ENCODE peak calls at places on chromosomes 4 and X, in seven cellular contexts. D is spleen; C is thoracic aorta; X is testis; L is A549; O is tibial nerve; N is CD8-positive, alpha-beta memory T cell. M is an unnamed sample. For H3K4me1, the result is how much of the 10 kb centered on the place peaks cover.

GRCh38 chr4:142959156-142959555 is 113.1 kb upstream of the INPP4B start:
- DNase-seq in D (no peak), C (no peak), X (no peak), L (no peak), O (no peak), N (no peak), M (no peak)

GRCh38 chr4:101089168-101089567 is 258.2 kb downstream of the PPP3CA start:
- DNase-seq in D (no peak), C (no peak), X (no peak), L (no peak), O (no peak), N (no peak), M (peak)

GRCh38 chrX:12721042-12721441 is 70.2 kb upstream of the PRPS2 start:
- DNase-seq in D (no peak), C (no peak), X (no peak), L (no peak), O (no peak), N (no peak), M (no peak)

GRCh38 chrX:44143061-44143602 is 169.9 kb upstream of the NDP start:
- DNase-seq in D (no peak), C (no peak), X (no peak), L (no peak), O (no peak), N (no peak), M (no peak)

GRCh38 chr4:52873861-52874343 is 11.8 kb downstream of the RASL11B start:
- DNase-seq in D (no peak), C (no peak), X (no peak), L (no peak), O (no peak), N (no peak), M (no peak)

GRCh38 chr4:82599336-82599735 is 37.5 kb upstream of the TMEM150C start:
- DNase-seq in D (no peak), C (no peak), X (no peak), L (no peak), O (no peak), N (no peak), M (no peak)

GRCh38 chr4:15374697-15375096 is 53.1 kb upstream of the C1QTNF7 start:
- DNase-seq in D (no peak), C (no peak), X (peak), L (no peak), O (no peak), N (no peak), M (no peak)

GRCh38 chr4:172898715-172899114 is 269.9 kb upstream of the GALNT7 start:
- DNase-seq in D (no peak), C (no peak), X (no peak), L (no peak), O (no peak), N (no peak), M (no peak)

GRCh38 chrX:49230500-49231232 is 2.5 kb downstream of the CACNA1F start:
- DNase-seq in D (peak), C (peak), X (peak), L (no peak), O (no peak), N (peak), M (no peak)

GRCh38 chr4:2082627-2083026 is 23.5 kb downstream of the NAT8L start:
- DNase-seq in D (peak), C (no peak), X (no peak), L (no peak), O (no peak), N (no peak), M (no peak)
- H3K4me1 ChIP-seq in D (under half), C (under half), X (under half), L (under half), O (under half), N (under half), M (under half)

GRCh38 chr4:158818595-158818994 is 49.8 kb downstream of the FNIP2 start:
- DNase-seq in D (no peak), C (no peak), X (no peak), L (no peak), O (no peak), N (no peak), M (no peak)
- H3K4me1 ChIP-seq in D (half or more), C (half or more), X (under half), L (under half), O (half or more), N (under half), M (under half)

GRCh38 chr4:92455956-92456355 is 152.2 kb downstream of the GRID2 start:
- DNase-seq in D (no peak), C (no peak), X (no peak), L (no peak), O (no peak), N (no peak), M (no peak)

GRCh38 chr4:92461732-92462131 is 158.0 kb downstream of the GRID2 start:
- DNase-seq in D (no peak), C (no peak), X (no peak), L (no peak), O (no peak), N (no peak), M (no peak)
- H3K4me1 ChIP-seq in D (under half), C (under half), X (under half), L (under half), O (under half), N (under half), M (under half)

DNA sequence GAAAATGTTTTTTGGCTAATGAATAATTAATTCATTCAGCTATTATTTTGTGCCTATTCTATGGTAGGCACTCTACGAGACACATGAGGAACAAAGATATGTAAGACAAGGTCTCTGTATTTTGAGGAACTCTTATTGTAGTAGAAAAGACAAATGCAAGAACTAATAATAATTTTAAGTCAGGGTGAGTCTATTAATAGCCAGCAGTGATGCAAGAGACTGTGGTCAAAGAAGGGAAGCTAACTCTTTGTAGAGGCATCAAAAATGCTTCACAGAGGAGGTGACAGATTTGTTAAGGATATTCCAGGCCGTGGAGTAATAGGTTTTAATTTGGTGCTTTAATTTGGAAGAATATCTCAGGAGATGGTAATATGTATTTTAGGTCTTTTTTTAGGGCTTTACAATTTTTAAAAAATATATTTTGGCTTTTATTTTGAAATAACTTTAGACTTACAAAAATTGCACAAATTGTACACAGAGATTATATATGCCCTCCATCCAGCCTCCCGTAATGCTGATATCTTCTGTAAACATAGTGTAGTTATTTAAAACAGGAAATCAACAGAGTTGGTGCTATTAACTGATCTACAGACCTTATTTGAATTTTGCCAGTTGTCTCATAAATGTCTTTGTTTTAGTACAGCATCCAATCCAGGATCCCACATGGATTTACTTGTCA is 48.1 kb downstream of the DCLK2 start:
- DNase-seq in D (no peak), C (no peak), X (no peak), L (no peak), O (no peak), N (no peak), M (no peak)
- H3K4me1 ChIP-seq in D (under half), C (under half), X (under half), L (half or more), O (under half), N (under half), M (under half)

DNA sequence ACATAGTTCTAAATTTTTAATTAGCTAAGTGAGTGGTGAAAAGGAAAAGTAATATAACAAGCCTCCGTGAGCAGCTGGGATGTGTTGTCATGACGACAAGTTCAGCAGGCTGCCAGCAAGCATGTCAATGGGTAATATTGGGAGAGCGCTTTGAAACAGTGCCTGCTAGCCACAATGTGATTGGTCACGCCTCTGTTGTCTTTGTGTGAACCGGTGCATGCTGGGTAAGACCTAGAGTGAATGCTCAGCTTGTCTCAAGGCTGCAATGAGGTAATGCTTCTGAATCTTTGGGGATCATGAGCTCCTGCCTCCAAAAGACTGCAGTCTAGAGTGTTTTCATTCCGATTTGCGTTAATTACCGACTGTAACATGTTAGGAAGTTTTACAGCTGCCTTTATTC is 54.9 kb downstream of the STOX2 start:
- DNase-seq in D (no peak), C (no peak), X (peak), L (peak), O (peak), N (no peak), M (peak)
- H3K4me1 ChIP-seq in D (under half), C (under half), X (under half), L (under half), O (under half), N (under half), M (under half)

M was measured in SK-N-SH.